ENCODE peak calls at places on chromosomes 12 and 14, in six cellular contexts. R, D, P, V, Y and J are unnamed samples.

GRCh38 chr12:109517619-109518018 is 40.2 kb downstream of the UBE3B start:
- DNase-seq in R (no peak), D (no peak), P (no peak), V (peak), Y (no peak), J (no peak)

GRCh38 chr12:51953011-51953568 is 1.6 kb downstream of the ACVR1B start:
- DNase-seq in R (no peak), D (no peak), P (no peak), V (peak), Y (no peak), J (peak)

GRCh38 chr12:52631264-52631663 is 12.9 kb upstream of the KRT73 start:
- DNase-seq in R (no peak), D (no peak), P (no peak), V (peak), Y (no peak), J (no peak)

GRCh38 chr12:48618541-48618940 is 48.7 kb upstream of the LALBA start:
- DNase-seq in R (peak), D (peak), P (peak), V (peak), Y (no peak), J (peak)

GRCh38 chr12:19971396-19971802 is 396.9 kb upstream of the PDE3A start:
- DNase-seq in R (peak), D (no peak), P (no peak), V (peak), Y (no peak), J (no peak)

GRCh38 chr12:50581226-50582184 is 76.7 kb downstream of the DIP2B start:
- DNase-seq in R (no peak), D (no peak), P (no peak), V (no peak), Y (no peak), J (peak)

GRCh38 chr12:24560867-24561266 is 388.0 kb downstream of the BCAT1 start:
- DNase-seq in R (no peak), D (no peak), P (no peak), V (no peak), Y (no peak), J (no peak)

GRCh38 chr14:61456720-61457119 is 135.3 kb downstream of the PRKCH start:
- DNase-seq in R (peak), D (no peak), P (peak), V (peak), Y (peak), J (peak)

GRCh38 chr14:36510078-36510799 is 9.8 kb downstream of the NKX2-1 start:
- DNase-seq in R (no peak), D (no peak), P (no peak), V (peak), Y (no peak), J (no peak)

GRCh38 chr12:55446334-55446733 is 2.5 kb downstream of the OR6C2 start:
- DNase-seq in R (no peak), D (no peak), P (no peak), V (no peak), Y (no peak), J (no peak)

GRCh38 chr12:52254180-52254964 is 20.1 kb upstream of the KRT86 start:
- DNase-seq in R (no peak), D (no peak), P (no peak), V (no peak), Y (no peak), J (no peak)

GRCh38 chr12:124026755-124027745 is 54.0 kb downstream of the ZNF664 start:
- DNase-seq in R (no peak), D (no peak), P (no peak), V (no peak), Y (no peak), J (peak)

GRCh38 chr14:102185360-102185759 is 45.7 kb downstream of the WDR20 start:
- DNase-seq in R (no peak), D (no peak), P (no peak), V (no peak), Y (no peak), J (no peak)

GRCh38 chr12:57309420-57309819 is 58.4 kb upstream of the STAC3 start:
- DNase-seq in R (no peak), D (no peak), P (no peak), V (no peak), Y (no peak), J (peak)

GRCh38 chr12:24743891-24744793 is 204.8 kb downstream of the BCAT1 start:
- DNase-seq in R (no peak), D (no peak), P (peak), V (no peak), Y (no peak), J (no peak)

GRCh38 chr12:123450636-123451035 is 7.3 kb upstream of the SNRNP35 start:
- DNase-seq in R (no peak), D (no peak), P (no peak), V (no peak), Y (no peak), J (no peak)

GRCh38 chr14:46245281-46245680 is 406.3 kb downstream of the RPL10L start:
- DNase-seq in R (no peak), D (no peak), P (no peak), V (no peak), Y (no peak), J (no peak)

GRCh38 chr14:50311974-50312733 is at the start of the genes DMAC2L and L2HGDH:
- DNase-seq in R (peak), D (peak), P (peak), V (peak), Y (peak), J (peak)

GRCh38 chr12:107774349-107775029 is at the start of gene ASCL4:
- DNase-seq in R (no peak), D (no peak), P (no peak), V (peak), Y (no peak), J (no peak)

GRCh38 chr14:61535470-61535869 is 159.8 kb upstream of the HIF1A start:
- DNase-seq in R (no peak), D (no peak), P (no peak), V (no peak), Y (no peak), J (no peak)

GRCh38 chr12:75459755-75460154 is 20.8 kb upstream of the GLIPR1 start:
- DNase-seq in R (no peak), D (no peak), P (no peak), V (no peak), Y (no peak), J (no peak)

GRCh38 chr14:30525833-30526232 is 33.1 kb upstream of the G2E3 start:
- DNase-seq in R (no peak), D (no peak), P (no peak), V (no peak), Y (no peak), J (peak)

GRCh38 chr12:68367903-68368302 is 35.7 kb upstream of the MDM1 start:
- DNase-seq in R (no peak), D (no peak), P (no peak), V (no peak), Y (no peak), J (no peak)

GRCh38 chr12:25985296-25985992 is 27.0 kb downstream of the RASSF8 start:
- DNase-seq in R (no peak), D (no peak), P (no peak), V (no peak), Y (no peak), J (no peak)

GRCh38 chr14:105588236-105588860 is 62.0 kb downstream of the TMEM121 start:
- DNase-seq in R (no peak), D (no peak), P (no peak), V (no peak), Y (peak), J (no peak)

GRCh38 chr12:131380961-131381705 is 329.8 kb upstream of the SFSWAP start:
- DNase-seq in R (no peak), D (no peak), P (no peak), V (peak), Y (no peak), J (no peak)

GRCh38 chr14:47262801-47263200 is 412.6 kb downstream of the MDGA2 start:
- DNase-seq in R (no peak), D (no peak), P (no peak), V (no peak), Y (no peak), J (no peak)

GRCh38 chr14:38171197-38171596 is 36.5 kb upstream of the SSTR1 start:
- DNase-seq in R (no peak), D (no peak), P (no peak), V (no peak), Y (no peak), J (peak)

GRCh38 chr14:102020058-102020971 is 55.9 kb downstream of the DYNC1H1 start:
- DNase-seq in R (no peak), D (peak), P (no peak), V (no peak), Y (peak), J (peak)

GRCh38 chr14:34781242-34781641 is 66.8 kb upstream of the CFL2 start:
- DNase-seq in R (no peak), D (peak), P (no peak), V (no peak), Y (no peak), J (peak)

GRCh38 chr14:73460691-73461127 is 2.4 kb upstream of the NUMB start:
- DNase-seq in R (no peak), D (no peak), P (no peak), V (peak), Y (no peak), J (peak)
- H3K4me3 ChIP-seq in R (no peak), D (no peak), P (no peak), V (no peak), Y (no peak), J (no peak)

DNA sequence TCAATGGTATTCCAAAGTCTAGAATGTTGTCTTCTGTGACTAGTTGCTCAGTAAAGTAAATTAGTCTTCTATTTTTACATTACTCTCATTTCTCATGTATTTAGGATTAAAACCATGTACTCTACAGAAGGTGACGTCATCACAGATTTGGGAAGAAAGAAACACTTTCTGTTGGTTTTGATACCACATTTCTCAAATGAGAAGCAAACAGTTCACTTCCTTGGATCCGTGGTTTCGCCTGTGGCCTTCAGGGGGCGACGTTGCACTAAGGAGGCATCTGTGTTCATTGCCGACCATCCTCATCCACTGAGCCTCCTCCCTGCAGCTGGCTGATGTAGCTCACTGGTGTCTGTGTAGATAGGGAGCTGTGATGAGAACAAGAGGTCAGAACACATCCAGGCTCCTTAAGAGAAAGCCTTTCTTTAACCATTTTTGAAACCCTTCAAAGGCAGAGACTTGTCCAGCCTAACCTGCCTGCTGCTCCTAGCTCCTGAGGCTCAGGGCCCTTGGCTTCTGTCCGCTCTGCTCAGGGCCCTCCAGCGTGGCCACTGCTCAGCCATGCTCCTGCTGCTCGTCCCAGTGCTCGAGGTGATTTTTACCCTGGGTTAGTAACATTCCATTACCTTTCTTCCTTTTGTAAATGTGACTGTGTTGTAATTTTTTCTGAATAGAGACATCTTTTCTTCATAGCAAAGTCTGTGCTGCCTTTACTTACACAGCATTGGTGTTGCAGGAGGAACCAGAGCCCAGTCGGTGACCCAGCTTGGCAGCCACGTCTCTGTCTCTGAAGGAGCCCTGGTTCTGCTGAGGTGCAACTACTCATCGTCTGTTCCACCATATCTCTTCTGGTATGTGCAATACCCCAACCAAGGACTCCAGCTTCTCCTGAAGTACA is 220.6 kb upstream of the OR4E1 start:
- DNase-seq in R (no peak), D (no peak), P (no peak), V (peak), Y (peak), J (no peak)
- TF ChIP-seq CTCF in R (no peak), D (no peak), P (peak), V (peak), Y (no peak), J (no peak)

GRCh38 chr12:80195143-80195726 is 95.9 kb downstream of the OTOGL start:
- DNase-seq in R (peak), D (peak), P (peak), V (peak), Y (no peak), J (peak)

GRCh38 chr12:80200414-80200813 is 101.1 kb downstream of the OTOGL start:
- DNase-seq in R (no peak), D (no peak), P (no peak), V (no peak), Y (no peak), J (no peak)

GRCh38 chr12:80195737-80196136 is 96.4 kb downstream of the OTOGL start:
- DNase-seq in R (no peak), D (no peak), P (no peak), V (no peak), Y (no peak), J (no peak)

GRCh38 chr12:80193900-80194299 is 94.6 kb downstream of the OTOGL start:
- DNase-seq in R (no peak), D (no peak), P (no peak), V (no peak), Y (no peak), J (no peak)

GRCh38 chr12:80196419-80196818 is 97.1 kb downstream of the OTOGL start:
- DNase-seq in R (no peak), D (no peak), P (no peak), V (no peak), Y (no peak), J (no peak)
- H3K4me3 ChIP-seq in R (no peak), D (no peak), P (no peak), V (no peak), Y (no peak), J (no peak)

DNA sequence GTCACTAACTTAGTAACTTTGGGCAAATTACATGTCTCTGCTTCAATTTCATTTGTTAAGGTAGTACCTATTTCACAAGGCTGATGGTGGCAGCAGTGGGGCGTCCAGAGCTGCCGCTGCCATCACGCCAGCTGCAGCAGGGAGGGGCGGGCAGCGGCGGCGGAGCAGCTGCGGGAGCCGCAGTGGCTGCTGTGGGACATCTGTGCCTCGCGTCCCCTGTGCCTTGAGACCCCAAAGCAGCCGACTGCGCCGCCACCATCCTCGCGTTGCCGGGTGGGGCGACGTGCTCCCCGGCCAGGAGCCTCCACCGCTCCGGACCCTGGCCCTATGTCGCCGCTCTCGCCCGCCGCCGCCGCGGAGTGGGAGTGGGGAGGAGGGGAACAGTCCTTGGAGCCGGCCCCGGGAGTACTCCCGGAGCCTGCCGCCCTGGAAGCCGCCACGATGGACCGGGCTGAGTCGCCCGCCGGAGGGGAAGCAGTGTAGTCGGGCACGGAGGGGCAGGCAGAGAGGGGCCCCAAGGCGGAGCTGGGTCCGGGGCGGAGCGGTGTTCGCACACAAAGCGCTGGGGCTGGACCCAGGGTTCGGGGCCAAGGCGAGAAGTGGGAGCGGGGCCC is 51.4 kb downstream of the A2M start:
- DNase-seq in R (peak), D (no peak), P (no peak), V (peak), Y (peak), J (peak)
- TF ChIP-seq CTCF in R (no peak), D (no peak), P (no peak), V (peak), Y (no peak), J (peak)

GRCh38 chr12:115394498-115395220 is 710.7 kb upstream of the TBX3 start:
- DNase-seq in R (no peak), D (no peak), P (no peak), V (no peak), Y (no peak), J (peak)
- H3K4me3 ChIP-seq in R (no peak), D (no peak), P (no peak), V (no peak), Y (no peak), J (no peak)

DNA sequence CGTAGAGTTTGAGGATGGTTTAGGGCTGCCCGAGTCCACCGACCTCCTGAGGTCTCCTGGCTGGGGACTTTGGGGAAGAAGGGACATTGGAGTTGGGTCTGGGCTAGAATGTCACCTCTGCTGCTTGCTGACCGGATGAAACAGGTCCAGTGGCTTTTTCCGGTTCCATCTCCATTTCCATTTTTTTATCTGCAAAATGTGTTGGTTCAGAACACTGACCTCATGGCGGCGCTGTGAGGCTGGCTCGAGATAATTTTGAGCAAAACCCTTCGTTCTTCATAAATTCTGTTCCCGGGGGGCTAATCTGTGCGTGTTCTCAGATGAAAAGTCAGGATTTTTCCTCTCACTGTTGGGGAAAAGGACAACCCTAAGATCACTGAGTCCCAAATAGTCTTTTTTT is 11.7 kb upstream of the MYL2 start:
- DNase-seq in R (no peak), D (no peak), P (no peak), V (peak), Y (no peak), J (no peak)
- TF ChIP-seq CTCF in R (peak), D (peak), P (peak), V (peak), Y (no peak), J (peak)

DNA sequence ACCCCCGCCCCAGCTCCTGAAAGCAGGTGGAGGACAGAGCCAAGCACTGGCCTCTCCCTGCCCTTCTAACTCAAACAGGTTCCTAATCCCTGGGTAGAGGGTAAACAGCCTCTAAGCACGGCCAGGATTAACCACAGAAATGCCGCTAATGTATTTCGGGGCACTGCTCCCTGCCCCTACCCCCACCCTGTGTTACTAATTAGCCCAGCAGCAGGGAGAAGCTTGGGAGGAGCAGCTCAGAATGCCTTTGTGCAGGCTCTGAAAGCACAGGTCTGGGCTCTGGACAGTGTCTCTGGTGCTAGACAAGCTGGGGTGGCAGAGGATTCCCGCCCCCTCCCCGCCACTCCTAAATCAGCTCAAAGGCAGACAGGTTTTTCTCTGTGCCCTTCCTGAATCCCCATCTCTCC is 53.2 kb downstream of the SMUG1 start:
- DNase-seq in R (no peak), D (no peak), P (no peak), V (no peak), Y (no peak), J (peak)
- H3K4me3 ChIP-seq in R (no peak), D (no peak), P (no peak), V (no peak), Y (no peak), J (no peak)